ENCODE peak calls at places on chromosomes 12 and 14, in five cellular contexts. One of them, this sample, is unnamed.

GRCh38 chr14:49642163-49642562 is 7.1 kb upstream of the DNAAF2 start:
- DNase-seq in sigmoid colon: no peak
- DNase-seq in ovary: no peak
- DNase-seq in A549: no peak
- DNase-seq in H1: no peak
- DNase-seq in this sample: no peak

GRCh38 chr14:26925876-26926584 is 328.2 kb upstream of the NOVA1 start:
- DNase-seq in ovary: no peak
- DNase-seq in A549: no peak
- DNase-seq in H1: no peak
- DNase-seq in sigmoid colon: no peak
- DNase-seq in this sample: no peak

GRCh38 chr12:84508325-84508861 is 404.2 kb downstream of the SLC6A15 start:
- DNase-seq in sigmoid colon: peak; percentile 71
- DNase-seq in ovary: no peak
- DNase-seq in H1: no peak
- DNase-seq in A549: peak; percentile 11
- DNase-seq in this sample: no peak

GRCh38 chr12:58804749-58805148 is 115.6 kb downstream of the LRIG3 start:
- DNase-seq in H1: no peak
- DNase-seq in A549: peak; percentile 9
- DNase-seq in ovary: no peak
- DNase-seq in sigmoid colon: no peak
- DNase-seq in this sample: no peak

GRCh38 chr14:71465316-71465715 is 466.9 kb upstream of the RGS6 start:
- DNase-seq in A549: no peak
- DNase-seq in sigmoid colon: no peak
- DNase-seq in H1: no peak
- DNase-seq in ovary: no peak
- DNase-seq in this sample: no peak

GRCh38 chr12:31715283-31715825 is 13.5 kb downstream of the AMN1 start:
- DNase-seq in ovary: no peak
- DNase-seq in A549: no peak
- DNase-seq in sigmoid colon: no peak
- DNase-seq in H1: no peak
- DNase-seq in this sample: no peak

GRCh38 chr14:37232907-37233481 is 35.3 kb downstream of the MIPOL1 start:
- DNase-seq in A549: peak; percentile 43
- DNase-seq in ovary: no peak
- DNase-seq in sigmoid colon: no peak
- DNase-seq in H1: no peak
- DNase-seq in this sample: no peak

GRCh38 chr12:69922999-69923398 is 98.0 kb downstream of the MYRFL start:
- DNase-seq in A549: no peak
- DNase-seq in ovary: no peak
- DNase-seq in sigmoid colon: no peak
- DNase-seq in H1: no peak
- DNase-seq in this sample: no peak

GRCh38 chr12:54036620-54037359 is 3.9 kb downstream of the HOXC5 start:
- DNase-seq in A549: peak; percentile 56
- DNase-seq in ovary: peak; percentile 56
- DNase-seq in sigmoid colon: no peak
- DNase-seq in H1: no peak
- DNase-seq in this sample: no peak

GRCh38 chr14:96053600-96054381 is 14.6 kb downstream of the C14orf132 start:
- DNase-seq in H1: no peak
- DNase-seq in A549: no peak
- DNase-seq in ovary: no peak
- DNase-seq in sigmoid colon: peak; percentile 91
- DNase-seq in this sample: no peak

GRCh38 chr14:94562941-94563883 is 2.0 kb downstream of the SERPINA4 start:
- DNase-seq in H1: no peak
- DNase-seq in A549: no peak
- DNase-seq in sigmoid colon: no peak
- DNase-seq in ovary: no peak
- DNase-seq in this sample: no peak

GRCh38 chr12:53378705-53379388 is 1.1 kb upstream of the SP1 start:
- DNase-seq in ovary: no peak
- DNase-seq in H1: no peak
- DNase-seq in sigmoid colon: no peak
- DNase-seq in A549: peak; percentile 41
- DNase-seq in this sample: no peak

GRCh38 chr12:5087831-5088554 is 44.3 kb downstream of the KCNA5 start:
- DNase-seq in A549: no peak
- DNase-seq in sigmoid colon: no peak
- DNase-seq in H1: no peak
- DNase-seq in ovary: no peak
- DNase-seq in this sample: no peak

GRCh38 chr12:121657305-121658008 is 12.0 kb downstream of the MORN3 start:
- DNase-seq in H1: no peak
- DNase-seq in A549: no peak
- DNase-seq in ovary: no peak
- DNase-seq in sigmoid colon: no peak
- DNase-seq in this sample: no peak

GRCh38 chr12:125841332-125841731 is 776.1 kb downstream of the AACS start:
- DNase-seq in H1: no peak
- DNase-seq in A549: no peak
- DNase-seq in sigmoid colon: no peak
- DNase-seq in ovary: no peak
- DNase-seq in this sample: no peak

GRCh38 chr14:73728106-73729014 is 14.2 kb upstream of the PNMA1 start:
- DNase-seq in ovary: peak; percentile 85
- DNase-seq in H1: peak; percentile 79
- DNase-seq in A549: peak; percentile 87
- DNase-seq in sigmoid colon: peak; percentile 92
- DNase-seq in this sample: peak; percentile 95

GRCh38 chr14:91258876-91259275 is 14.4 kb upstream of the GPR68 start:
- DNase-seq in A549: no peak
- DNase-seq in ovary: no peak
- DNase-seq in sigmoid colon: no peak
- DNase-seq in H1: no peak
- DNase-seq in this sample: no peak
- H3K9me3 ChIP-seq in A549: no peaks in the 10 kb centered on the region
- H3K9me3 ChIP-seq in ovary: no peaks in the 10 kb centered on the region
- H3K9me3 ChIP-seq in sigmoid colon: no peaks in the 10 kb centered on the region
- H3K9me3 ChIP-seq in H1: no peaks in the 10 kb centered on the region
- H3K9me3 ChIP-seq in this sample: no peaks in the 10 kb centered on the region

DNA sequence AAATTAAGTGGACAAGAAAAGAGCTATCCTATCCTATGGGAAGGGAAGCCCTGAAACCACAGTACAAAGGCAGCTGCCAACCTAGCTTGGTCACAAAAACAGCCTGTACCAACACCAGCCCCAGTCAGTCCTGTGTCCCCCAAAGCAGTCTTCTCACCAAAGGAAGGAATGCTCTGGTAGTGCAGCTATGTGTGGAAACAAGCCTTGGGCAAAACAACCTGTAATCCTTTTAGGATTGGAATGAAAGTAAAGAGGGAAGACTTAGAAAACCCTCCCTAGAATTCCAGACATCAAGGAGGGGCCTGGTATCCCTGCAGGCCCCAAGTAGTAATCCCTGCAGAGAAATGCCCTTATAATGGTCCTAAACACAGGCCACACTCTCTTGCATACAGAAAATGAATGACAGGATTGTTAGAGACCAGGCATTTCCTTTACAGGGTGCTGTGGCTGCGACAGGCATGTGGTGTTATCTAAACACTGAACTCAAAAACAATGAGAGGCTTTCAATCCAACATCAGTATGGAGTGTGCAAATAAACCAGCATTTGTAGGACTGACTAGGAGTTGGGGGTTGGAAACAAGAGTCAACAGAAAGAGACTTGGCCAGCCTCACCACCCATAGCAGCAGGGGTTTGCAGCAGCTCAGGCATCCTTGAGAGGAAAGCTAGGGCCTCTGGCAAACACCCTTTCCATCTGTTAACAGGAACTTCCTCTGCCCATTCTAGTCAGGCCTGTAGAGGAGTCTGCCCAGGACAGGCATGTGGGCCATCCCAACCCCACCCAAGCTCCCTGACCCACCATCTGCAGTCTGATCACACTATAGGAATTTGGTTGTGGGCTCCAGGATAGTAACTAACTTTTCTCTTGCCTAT is 59.1 kb downstream of the DCAF5 start:
- DNase-seq in H1: no peak
- DNase-seq in A549: no peak
- DNase-seq in ovary: no peak
- DNase-seq in sigmoid colon: no peak
- DNase-seq in this sample: peak; percentile 68
- TF ChIP-seq EP300 in H1: no peak
- TF ChIP-seq EP300 in A549: no peak
- TF ChIP-seq EP300 in ovary: no peak
- TF ChIP-seq EP300 in sigmoid colon: no peak
- TF ChIP-seq EP300 in this sample: no peak

GRCh38 chr14:98062083-98062482 is 1209.9 kb downstream of the BCL11B start:
- DNase-seq in H1: no peak
- DNase-seq in ovary: no peak
- DNase-seq in sigmoid colon: no peak
- DNase-seq in A549: no peak
- DNase-seq in this sample: peak; percentile 31
- H3K9me3 ChIP-seq in H1: no peaks in the 10 kb centered on the region
- H3K9me3 ChIP-seq in ovary: no peaks in the 10 kb centered on the region
- H3K9me3 ChIP-seq in sigmoid colon: no peaks in the 10 kb centered on the region
- H3K9me3 ChIP-seq in A549: no peaks in the 10 kb centered on the region
- H3K9me3 ChIP-seq in this sample: no peaks in the 10 kb centered on the region

GRCh38 chr12:40168001-40168400 is 56.8 kb upstream of the LRRK2 start:
- DNase-seq in H1: no peak
- DNase-seq in ovary: no peak
- DNase-seq in A549: no peak
- DNase-seq in sigmoid colon: no peak
- DNase-seq in this sample: no peak
- TF ChIP-seq EP300 in H1: no peak
- TF ChIP-seq EP300 in ovary: no peak
- TF ChIP-seq EP300 in A549: no peak
- TF ChIP-seq EP300 in sigmoid colon: no peak
- TF ChIP-seq EP300 in this sample: no peak

GRCh38 chr14:105774001-105774400 is 247.6 kb downstream of the TMEM121 start:
- DNase-seq in ovary: no peak
- DNase-seq in A549: no peak
- DNase-seq in sigmoid colon: no peak
- DNase-seq in H1: no peak
- DNase-seq in this sample: no peak
- H3K9me3 ChIP-seq in ovary: no peaks in the 10 kb centered on the region
- H3K9me3 ChIP-seq in A549: no peaks in the 10 kb centered on the region
- H3K9me3 ChIP-seq in sigmoid colon: no peaks in the 10 kb centered on the region
- H3K9me3 ChIP-seq in H1: peaks cover 94% of the 10 kb centered on the region
- H3K9me3 ChIP-seq in this sample: peaks cover 14% of the 10 kb centered on the region

DNA sequence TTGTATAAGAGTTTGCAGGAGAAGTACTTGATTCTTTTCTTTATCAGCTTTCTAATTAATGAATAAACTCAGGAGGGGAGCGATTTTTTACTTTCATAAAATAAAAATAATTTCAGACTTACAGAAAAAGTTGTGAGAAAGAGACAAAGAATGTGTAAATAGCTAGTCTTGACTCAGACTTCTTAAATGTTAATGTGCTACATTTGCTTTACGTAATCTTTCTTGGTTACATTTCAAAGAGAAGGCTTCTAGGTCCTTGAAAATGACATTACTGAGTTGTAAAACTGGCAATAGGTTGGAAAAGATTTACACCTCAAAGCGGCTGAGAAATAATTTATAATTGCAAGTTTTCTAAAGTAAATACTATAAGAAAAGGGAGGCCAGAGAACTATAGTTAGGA is 28.6 kb downstream of the GABARAPL1 start:
- DNase-seq in ovary: no peak
- DNase-seq in H1: no peak
- DNase-seq in sigmoid colon: no peak
- DNase-seq in A549: no peak
- DNase-seq in this sample: no peak
- TF ChIP-seq EP300 in ovary: no peak
- TF ChIP-seq EP300 in H1: no peak
- TF ChIP-seq EP300 in sigmoid colon: no peak
- TF ChIP-seq EP300 in A549: no peak
- TF ChIP-seq EP300 in this sample: no peak

This sample was measured in esophagus muscularis mucosa.